ENCODE peak calls at places on chromosomes 6 and 20, in four cellular contexts. U is NCI-H1436; B is central memory CD4-positive, alpha-beta T cell; I is activated gamma-delta T cell treated with Interleukin-2 at 50 U/mL for 16 hours. A is an unnamed sample.

GRCh38 chr6:52304917-52305316 is 20.4 kb upstream of the MCM3 start:
- DNase-seq in I (no peak), U (no peak), B (peak), A (no peak)

GRCh38 chr6:167030222-167031072 is 31.2 kb downstream of the CEP43 start:
- DNase-seq in B (no peak), I (no peak), U (no peak), A (no peak)

GRCh38 chr6:16146527-16146955 is 17.7 kb downstream of the MYLIP start:
- DNase-seq in I (no peak), B (no peak), U (peak), A (no peak)

GRCh38 chr20:40233401-40233800 is 455.6 kb downstream of the MAFB start:
- DNase-seq in B (no peak), I (no peak), U (no peak), A (no peak)

GRCh38 chr6:18795726-18796125 is 408.6 kb downstream of the RNF144B start:
- DNase-seq in I (no peak), B (no peak), U (no peak), A (no peak)

GRCh38 chr6:41693866-41694265 is 41.5 kb downstream of the TFEB start:
- DNase-seq in I (no peak), U (no peak), B (no peak), A (no peak)

GRCh38 chr6:15129872-15130271 is 116.0 kb upstream of the JARID2 start:
- DNase-seq in I (no peak), B (no peak), U (no peak), A (no peak)

GRCh38 chr6:16819752-16820151 is 58.5 kb upstream of the ATXN1 start:
- DNase-seq in B (no peak), U (no peak), I (no peak), A (no peak)

GRCh38 chr6:144895890-144896289 is 610.8 kb downstream of the UTRN start:
- DNase-seq in I (no peak), B (no peak), U (no peak), A (no peak)

GRCh38 chr6:131839388-131839787 is 31.6 kb downstream of the ENPP1 start:
- DNase-seq in I (no peak), U (no peak), B (no peak), A (no peak)

GRCh38 chr20:62991196-62991807 is 15.5 kb downstream of the BHLHE23 start:
- DNase-seq in I (no peak), U (no peak), B (no peak), A (no peak)

GRCh38 chr6:167825759-167826229 is 917 bp upstream of the AFDN start:
- DNase-seq in I (no peak), B (no peak), U (no peak), A (no peak)

GRCh38 chr20:51220293-51220706 is 197.4 kb upstream of the KCNG1 start:
- DNase-seq in I (peak), U (no peak), B (peak), A (peak)

GRCh38 chr20:47981242-47981641 is 196.0 kb upstream of the SULF2 start:
- DNase-seq in U (no peak), B (no peak), I (no peak), A (no peak)

GRCh38 chr6:82022614-82023102 is 224.9 kb downstream of the IBTK start:
- DNase-seq in U (no peak), B (no peak), I (no peak), A (no peak)

GRCh38 chr20:32560989-32561830 is 23.9 kb downstream of the NOL4L start:
- DNase-seq in I (no peak), B (no peak), U (peak), A (no peak)

GRCh38 chr6:157787080-157787479 is 36.0 kb upstream of the SNX9 start:
- DNase-seq in U (no peak), B (no peak), I (no peak), A (no peak)

GRCh38 chr20:40489886-40490285 is 199.2 kb downstream of the MAFB start:
- DNase-seq in B (no peak), U (no peak), I (no peak), A (no peak)

GRCh38 chr6:2760882-2761842 is 4.0 kb upstream of the WRNIP1 start:
- DNase-seq in U (no peak), I (no peak), B (peak), A (no peak)

GRCh38 chr6:157989541-157990289 is 8.1 kb downstream of the SYNJ2 start:
- DNase-seq in U (no peak), B (no peak), I (no peak), A (no peak)

GRCh38 chr6:155311076-155311475 is 3.2 kb downstream of the TFB1M start:
- DNase-seq in U (no peak), I (no peak), B (no peak), A (no peak)

GRCh38 chr20:50267041-50267865 is 76.6 kb downstream of the CEBPB start:
- DNase-seq in I (no peak), B (no peak), U (no peak), A (no peak)

GRCh38 chr20:37299718-37300529 is 10.5 kb downstream of the MANBAL start:
- DNase-seq in U (no peak), I (no peak), B (no peak), A (no peak)

GRCh38 chr20:44691424-44692423 is 23.4 kb upstream of the CCN5 start:
- DNase-seq in I (no peak), U (no peak), B (no peak), A (no peak)

GRCh38 chr6:135266675-135267074 is 85.6 kb downstream of the MYB start:
- DNase-seq in U (no peak), B (no peak), I (no peak), A (no peak)

GRCh38 chr6:31752739-31753319 is 9.6 kb upstream of the SAPCD1 start:
- DNase-seq in B (no peak), I (no peak), U (no peak), A (no peak)

GRCh38 chr6:786946-787763 is 94.2 kb upstream of the EXOC2 start:
- DNase-seq in U (no peak), I (no peak), B (no peak), A (no peak)

GRCh38 chr20:8131598-8132014 is 460 bp upstream of the PLCB1 start:
- DNase-seq in I (no peak), U (peak), B (no peak), A (no peak)

GRCh38 chr6:155377061-155377460 is 62.8 kb upstream of the TFB1M start:
- DNase-seq in B (no peak), U (no peak), I (no peak), A (no peak)

GRCh38 chr6:83908813-83909212 is 49.3 kb downstream of the CYB5R4 start:
- DNase-seq in B (no peak), U (no peak), I (no peak), A (no peak)